ENCODE peak calls at places on chromosomes 2 and 18, in nine cellular contexts. H is AG08396; W is activated CD8-positive, alpha-beta memory T cell treated with anti-CD3 and anti-CD28 coated beads, Interleukin-2, amount 50 U/mL, for 48 hours; M is RWPE2; X is B cell; S is amniotic stem cell; Y is HT1080; B is T-cell; V is fibroblast of the conjunctiva. P is an unnamed sample.

GRCh38 chr18:12422936-12423335 is 15.2 kb downstream of the PRELID3A start:
- DNase-seq in Y (peak), X (no peak), V (no peak), W (no peak), S (no peak), B (no peak), H (no peak), M (no peak), P (no peak)

GRCh38 chr2:183243760-183244159 is 119.5 kb downstream of the NUP35 start:
- DNase-seq in W (no peak), M (no peak), B (no peak), V (no peak), Y (no peak), S (no peak), X (no peak), H (no peak), P (no peak)

GRCh38 chr18:30192216-30192615 is 850.3 kb downstream of the DSC3 start:
- DNase-seq in X (no peak), M (no peak), B (no peak), Y (no peak), W (no peak), V (no peak), S (no peak), H (no peak), P (no peak)

GRCh38 chr2:128734521-128735295 is 416.0 kb upstream of the HS6ST1 start:
- DNase-seq in W (no peak), S (no peak), M (no peak), H (no peak), B (no peak), X (peak), V (peak), Y (peak), P (no peak)

GRCh38 chr2:105643405-105644173 is 101.1 kb upstream of the NCK2 start:
- DNase-seq in X (no peak), M (no peak), S (no peak), Y (no peak), H (no peak), W (no peak), B (no peak), V (no peak), P (no peak)

GRCh38 chr18:3367491-3368091 is 82.4 kb upstream of the TGIF1 start:
- DNase-seq in Y (peak), B (no peak), V (peak), M (no peak), X (no peak), H (no peak), S (no peak), W (no peak), P (no peak)

GRCh38 chr18:62788891-62789290 is 73.5 kb downstream of the PHLPP1 start:
- DNase-seq in M (no peak), H (no peak), B (peak), X (no peak), Y (no peak), W (no peak), S (no peak), V (no peak), P (no peak)

GRCh38 chr2:64645014-64645418 is 8.7 kb downstream of the SERTAD2 start:
- DNase-seq in M (no peak), H (peak), W (no peak), B (no peak), V (no peak), S (peak), Y (peak), X (no peak), P (no peak)

GRCh38 chr2:166230024-166230723 is 102.4 kb upstream of the SCN1A start:
- DNase-seq in M (no peak), Y (no peak), W (no peak), X (no peak), B (no peak), H (peak), V (peak), S (no peak), P (no peak)

GRCh38 chr2:29687121-29687520 is 234.3 kb downstream of the ALK start:
- DNase-seq in X (no peak), S (no peak), M (no peak), W (no peak), B (no peak), Y (no peak), H (no peak), V (no peak), P (no peak)

GRCh38 chr2:157809212-157809611 is 66.9 kb downstream of the ACVR1 start:
- DNase-seq in M (no peak), X (no peak), B (no peak), V (no peak), H (peak), W (no peak), S (no peak), Y (no peak), P (peak)

GRCh38 chr2:83063933-83064332 is 1395.1 kb downstream of the SUCLG1 start:
- DNase-seq in Y (no peak), M (no peak), S (no peak), X (no peak), V (no peak), H (no peak), B (no peak), W (no peak), P (no peak)

GRCh38 chr2:186919272-186919671 is 70.3 kb upstream of the ZSWIM2 start:
- DNase-seq in H (peak), S (peak), V (peak), W (no peak), M (no peak), Y (peak), X (no peak), B (no peak), P (peak)

GRCh38 chr18:48688961-48689360 is 150.1 kb downstream of the CTIF start:
- DNase-seq in V (no peak), M (no peak), Y (no peak), X (no peak), S (no peak), W (no peak), B (no peak), H (no peak), P (no peak)

GRCh38 chr2:28009732-28010131 is 119.2 kb downstream of the BABAM2 start:
- DNase-seq in M (no peak), B (no peak), V (peak), Y (no peak), S (no peak), H (no peak), W (no peak), X (no peak), P (no peak)

GRCh38 chr2:40213071-40213470 is 238.8 kb downstream of the SLC8A1 start:
- DNase-seq in M (no peak), V (no peak), X (no peak), W (no peak), H (peak), Y (peak), S (no peak), B (no peak), P (peak)

GRCh38 chr2:174183076-174183475 is 65.3 kb downstream of the OLA1 start:
- DNase-seq in Y (no peak), V (no peak), H (no peak), M (no peak), B (no peak), S (no peak), X (no peak), W (no peak), P (no peak)

GRCh38 chr2:163652741-163653140 is 83.1 kb downstream of the FIGN start:
- DNase-seq in V (no peak), Y (no peak), H (no peak), X (no peak), M (no peak), S (no peak), W (no peak), B (no peak), P (no peak)

GRCh38 chr2:181228661-181229060 is 228.5 kb upstream of the ITGA4 start:
- DNase-seq in S (no peak), X (no peak), H (no peak), B (no peak), Y (no peak), W (no peak), V (no peak), M (no peak), P (no peak)

GRCh38 chr2:232927793-232928563 is 57.9 kb downstream of the SNORC start:
- DNase-seq in W (no peak), X (peak), V (no peak), S (no peak), H (peak), M (no peak), B (no peak), Y (no peak), P (no peak)

GRCh38 chr2:219477815-219478214 is 20.9 kb upstream of the GMPPA start:
- DNase-seq in M (no peak), X (no peak), V (no peak), S (no peak), H (no peak), W (no peak), B (no peak), Y (no peak), P (no peak)

GRCh38 chr2:75619992-75620740 is 26.4 kb upstream of the MRPL19 start:
- DNase-seq in V (no peak), W (no peak), X (no peak), S (no peak), M (no peak), H (no peak), Y (peak), B (no peak), P (no peak)

GRCh38 chr2:86251840-86252266 is 52.6 kb downstream of the MRPL35 start:
- DNase-seq in B (no peak), W (no peak), H (no peak), M (no peak), S (no peak), X (no peak), V (no peak), Y (no peak), P (no peak)

GRCh38 chr2:59734743-59735142 is 818.7 kb downstream of the BCL11A start:
- DNase-seq in H (no peak), B (no peak), V (no peak), X (no peak), S (no peak), W (no peak), M (no peak), Y (no peak), P (no peak)

GRCh38 chr2:153222231-153223165 is 256.1 kb downstream of the RPRM start:
- DNase-seq in W (no peak), S (no peak), V (no peak), H (no peak), M (peak), B (no peak), Y (no peak), X (no peak), P (no peak)

P was measured in GM04504.